ENCODE peak calls at places on chromosomes 3 and 15, in ten cellular contexts. R is heart left ventricle, P is uterus, V is GM12891, G is testis, T is ovary, O is adrenal gland, I is stomach, C is esophagus squamous epithelium, J is esophagus muscularis mucosa. A is an unnamed sample.

GRCh38 chr3:78857494-78858111 is 910.2 kb downstream of the ROBO1 start:
- DNase-seq in R (no peak), P (no peak), V (no peak), G (peak), T (no peak), O (peak), I (no peak), C (no peak), J (no peak), A (no peak)

GRCh38 chr3:27594096-27594690 is 110.0 kb upstream of the SLC4A7 start:
- DNase-seq in R (no peak), P (no peak), V (no peak), G (no peak), T (no peak), O (no peak), I (no peak), C (no peak), J (no peak), A (no peak)

GRCh38 chr15:83993591-83993990 is 242.0 kb upstream of the GOLGA6L4 start:
- DNase-seq in R (no peak), P (no peak), V (no peak), G (no peak), T (no peak), O (no peak), I (no peak), C (no peak), J (no peak), A (no peak)

GRCh38 chr3:194989251-194989650 is 281.7 kb downstream of the XXYLT1 start:
- DNase-seq in R (no peak), P (no peak), V (no peak), G (no peak), T (no peak), O (no peak), I (no peak), C (no peak), J (no peak), A (no peak)

GRCh38 chr3:10363935-10364334 is 43.0 kb upstream of the SEC13 start:
- DNase-seq in R (no peak), P (no peak), V (no peak), G (no peak), T (no peak), O (no peak), I (no peak), C (no peak), J (no peak), A (no peak)

GRCh38 chr15:91235376-91235775 is 135.3 kb downstream of the SV2B start:
- DNase-seq in R (no peak), P (no peak), V (no peak), G (no peak), T (no peak), O (no peak), I (no peak), C (no peak), J (no peak), A (no peak)

GRCh38 chr3:107035176-107035575 is 342.1 kb upstream of the CCDC54 start:
- DNase-seq in R (no peak), P (no peak), V (no peak), G (no peak), T (no peak), O (no peak), I (no peak), C (no peak), J (no peak), A (no peak)

GRCh38 chr3:38207262-38208003 is 42.1 kb downstream of the OXSR1 start:
- DNase-seq in R (no peak), P (no peak), V (no peak), G (no peak), T (no peak), O (no peak), I (no peak), C (no peak), J (no peak), A (no peak)

GRCh38 chr3:133525435-133525834 is 48.1 kb upstream of the CDV3 start:
- DNase-seq in R (no peak), P (no peak), V (no peak), G (no peak), T (no peak), O (no peak), I (no peak), C (no peak), J (no peak), A (no peak)

GRCh38 chr3:69439683-69440270 is 53.9 kb upstream of the FRMD4B start:
- DNase-seq in R (no peak), P (no peak), V (no peak), G (no peak), T (no peak), O (no peak), I (no peak), C (no peak), J (no peak), A (no peak)

GRCh38 chr15:66578286-66578875 is 12.6 kb upstream of the LCTL start:
- DNase-seq in R (no peak), P (no peak), V (no peak), G (no peak), T (no peak), O (no peak), I (no peak), C (no peak), J (no peak), A (no peak)

GRCh38 chr3:116155830-116156229 is 289.5 kb downstream of the LSAMP start:
- DNase-seq in R (no peak), P (no peak), V (no peak), G (no peak), T (no peak), O (no peak), I (no peak), C (no peak), J (no peak), A (no peak)

GRCh38 chr3:164450276-164450905 is 627.9 kb downstream of the SI start:
- DNase-seq in R (no peak), P (peak), V (no peak), G (no peak), T (no peak), O (no peak), I (no peak), C (no peak), J (no peak), A (no peak)

GRCh38 chr15:83108266-83109219 is 1.1 kb downstream of the TM6SF1 start:
- DNase-seq in R (peak), P (peak), V (peak), G (peak), T (no peak), O (peak), I (peak), C (peak), J (no peak), A (no peak)

GRCh38 chr15:59191855-59192237 is 14.8 kb upstream of the LDHAL6B start:
- DNase-seq in R (no peak), P (no peak), V (no peak), G (no peak), T (no peak), O (no peak), I (no peak), C (no peak), J (no peak), A (no peak)

GRCh38 chr3:148903022-148903442 is 37.9 kb downstream of the CPA3 start:
- DNase-seq in R (no peak), P (no peak), V (no peak), G (no peak), T (no peak), O (no peak), I (no peak), C (no peak), J (no peak), A (no peak)

GRCh38 chr3:130903412-130903908 is 9.6 kb downstream of the ATP2C1 start:
- DNase-seq in R (no peak), P (no peak), V (no peak), G (no peak), T (no peak), O (no peak), I (no peak), C (no peak), J (no peak), A (no peak)
- TF ChIP-seq POLR2A in R (no peak), P (no peak), V (no peak), G (no peak), T (no peak), O (no peak), I (no peak), C (no peak), J (no peak), A (no peak)

GRCh38 chr15:89129123-89129815 is 41.0 kb downstream of the ABHD2 start:
- DNase-seq in R (peak), P (peak), V (peak), G (peak), T (peak), O (no peak), I (peak), C (no peak), J (no peak), A (no peak)
- TF ChIP-seq POLR2A in R (no peak), P (no peak), V (no peak), G (no peak), T (no peak), O (no peak), I (no peak), C (no peak), J (no peak), A (no peak)

GRCh38 chr3:8492744-8493511 is 8.7 kb upstream of the LMCD1 start:
- DNase-seq in R (no peak), P (no peak), V (no peak), G (no peak), T (no peak), O (no peak), I (no peak), C (no peak), J (no peak), A (no peak)

GRCh38 chr3:8491750-8492149 is 9.9 kb upstream of the LMCD1 start:
- DNase-seq in R (no peak), P (peak), V (no peak), G (no peak), T (no peak), O (peak), I (no peak), C (no peak), J (no peak), A (no peak)

GRCh38 chr3:8494332-8494731 is 7.3 kb upstream of the LMCD1 start:
- DNase-seq in R (no peak), P (no peak), V (no peak), G (no peak), T (no peak), O (no peak), I (no peak), C (no peak), J (no peak), A (no peak)

GRCh38 chr3:8491246-8491645 is 10.4 kb upstream of the LMCD1 start:
- DNase-seq in R (no peak), P (no peak), V (no peak), G (no peak), T (no peak), O (no peak), I (no peak), C (no peak), J (no peak), A (no peak)

GRCh38 chr3:8493744-8494143 is 7.9 kb upstream of the LMCD1 start:
- DNase-seq in R (no peak), P (no peak), V (no peak), G (no peak), T (no peak), O (no peak), I (no peak), C (no peak), J (no peak), A (no peak)
- TF ChIP-seq POLR2A in R (no peak), P (no peak), V (no peak), G (no peak), T (no peak), O (no peak), I (no peak), C (no peak), J (no peak), A (no peak)

DNA sequence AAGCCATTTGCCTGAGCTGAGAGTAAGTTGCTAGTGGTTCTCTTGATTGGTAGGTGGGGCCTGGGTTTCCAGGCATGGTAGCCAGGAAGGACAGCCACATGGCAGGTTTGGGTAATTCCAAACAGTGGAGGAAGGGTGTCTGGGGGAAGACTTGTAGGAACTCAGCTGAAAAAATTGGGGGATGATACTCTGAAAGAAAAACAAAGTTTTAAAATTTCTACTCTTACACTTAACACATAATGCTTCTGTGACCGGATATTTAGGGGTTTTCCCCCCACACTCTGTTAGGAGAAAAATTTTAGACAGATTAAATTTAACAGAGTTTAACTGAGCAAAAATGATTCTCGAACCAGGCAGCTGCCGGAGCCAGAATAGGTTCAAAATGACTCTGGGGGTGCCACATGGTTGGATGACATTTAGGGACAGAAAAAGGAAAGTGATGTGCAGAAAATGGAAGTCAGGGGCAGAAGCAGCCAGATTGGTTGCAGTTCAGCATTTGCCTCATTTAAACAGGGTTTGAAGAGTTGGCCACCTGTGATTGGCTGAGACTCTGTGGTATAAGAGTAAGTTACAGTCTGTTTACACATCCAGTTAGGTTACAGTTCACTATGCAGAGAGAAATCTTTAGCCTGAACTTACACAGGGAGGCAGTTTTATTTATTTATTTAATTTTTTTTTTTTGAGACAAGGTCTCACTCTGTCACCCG is 8.1 kb downstream of the B2M start:
- DNase-seq in R (no peak), P (no peak), V (no peak), G (no peak), T (no peak), O (no peak), I (no peak), C (no peak), J (no peak), A (no peak)
- TF ChIP-seq POLR2A in R (no peak), P (no peak), V (peak), G (no peak), T (no peak), O (no peak), I (no peak), C (no peak), J (no peak), A (no peak)

GRCh38 chr3:184017672-184018423 is at the start of gene ABCC5:
- DNase-seq in R (peak), P (peak), V (peak), G (peak), T (peak), O (peak), I (peak), C (peak), J (peak), A (peak)
- TF ChIP-seq POLR2A in R (no peak), P (peak), V (no peak), G (no peak), T (no peak), O (peak), I (no peak), C (no peak), J (no peak), A (peak)

GRCh38 chr3:98732239-98733054 is 30.7 kb upstream of the ST3GAL6 start:
- DNase-seq in R (peak), P (peak), V (peak), G (peak), T (peak), O (peak), I (peak), C (no peak), J (no peak), A (peak)
- TF ChIP-seq POLR2A in R (no peak), P (peak), V (peak), G (no peak), T (no peak), O (peak), I (no peak), C (no peak), J (no peak), A (peak)

GRCh38 chr3:58536501-58537411 is at the start of gene ACOX2:
- DNase-seq in R (peak), P (peak), V (no peak), G (peak), T (peak), O (peak), I (peak), C (no peak), J (peak), A (no peak)
- TF ChIP-seq POLR2A in R (no peak), P (peak), V (no peak), G (no peak), T (no peak), O (peak), I (no peak), C (no peak), J (no peak), A (no peak)

DNA sequence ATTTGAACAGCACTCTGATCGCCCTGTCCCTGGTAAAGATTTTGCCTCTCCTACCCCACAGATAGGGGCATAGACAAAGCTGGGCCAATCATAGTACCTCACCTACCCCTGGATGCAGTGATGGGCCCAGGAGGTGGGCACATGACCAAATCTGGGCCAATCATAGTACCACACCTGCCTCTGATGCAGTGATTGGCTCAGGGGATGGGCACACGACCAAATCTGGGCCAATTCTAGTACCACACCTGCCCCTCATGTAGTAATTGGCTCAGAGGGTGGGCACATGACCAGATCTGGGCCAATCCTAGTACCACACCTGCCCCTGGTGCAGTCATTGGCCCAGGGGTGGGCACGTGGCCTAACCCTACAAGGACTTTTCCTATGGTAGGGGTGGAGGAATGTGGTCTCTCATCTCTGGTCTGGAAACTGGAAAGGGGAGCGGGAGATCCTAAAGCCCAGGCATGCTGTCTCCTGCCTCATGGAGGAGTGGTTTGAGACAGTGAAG is 56.9 kb upstream of the MEF2A start:
- DNase-seq in R (no peak), P (no peak), V (no peak), G (peak), T (no peak), O (no peak), I (no peak), C (no peak), J (no peak), A (no peak)
- TF ChIP-seq POLR2A in R (no peak), P (no peak), V (no peak), G (no peak), T (no peak), O (no peak), I (no peak), C (no peak), J (no peak), A (no peak)

GRCh38 chr3:139121513-139122220 is 77.0 kb upstream of the PRR23C start:
- DNase-seq in R (no peak), P (no peak), V (no peak), G (no peak), T (no peak), O (peak), I (no peak), C (no peak), J (peak), A (no peak)
- TF ChIP-seq POLR2A in R (no peak), P (no peak), V (no peak), G (no peak), T (no peak), O (no peak), I (no peak), C (no peak), J (no peak), A (no peak)

A was measured in H54.